ENCODE peak calls at places on chromosomes 12 and 14, in nine cellular contexts. W is tibial artery; E is testis; X is astrocyte of the spinal cord; Y is Jurkat, Clone E6-1; K is AG10803; C is stomach; H is glutamatergic neuron; I is NCI-H1105 treated with DMSO at 0.1 percent for 48 hours. J is an unnamed sample.

GRCh38 chr12:79448816-79449215 is 241.9 kb downstream of the PAWR start:
- DNase-seq in X (no peak), I (no peak), H (no peak), W (no peak), E (no peak), K (no peak), Y (no peak), C (no peak), J (no peak)

GRCh38 chr12:28872654-28873268 is 276.3 kb upstream of the FAR2 start:
- DNase-seq in Y (peak), K (peak), I (peak), C (peak), H (peak), E (peak), X (peak), W (no peak), J (peak)

GRCh38 chr12:132380646-132381045 is 51.3 kb upstream of the GALNT9 start:
- DNase-seq in H (no peak), W (no peak), I (no peak), E (no peak), X (no peak), Y (no peak), C (no peak), K (no peak), J (no peak)

GRCh38 chr12:102917026-102917787 is at the start of gene PAH:
- DNase-seq in K (no peak), W (no peak), I (no peak), C (peak), H (no peak), X (no peak), E (peak), Y (no peak), J (no peak)

GRCh38 chr14:96053600-96054381 is 14.6 kb downstream of the C14orf132 start:
- DNase-seq in E (peak), X (peak), H (peak), C (no peak), I (no peak), Y (no peak), W (peak), K (peak), J (no peak)

GRCh38 chr14:55813635-55814034 is 233.6 kb downstream of the KTN1 start:
- DNase-seq in I (no peak), Y (no peak), W (no peak), C (no peak), E (no peak), K (no peak), H (no peak), X (no peak), J (no peak)

GRCh38 chr12:120007272-120007671 is 18.2 kb downstream of the BICDL1 start:
- DNase-seq in W (no peak), H (no peak), Y (peak), X (no peak), K (no peak), E (no peak), C (no peak), I (no peak), J (no peak)

GRCh38 chr12:45654002-45654401 is 75.5 kb upstream of the ARID2 start:
- DNase-seq in I (no peak), H (no peak), W (no peak), K (no peak), Y (no peak), X (no peak), E (no peak), C (no peak), J (no peak)

GRCh38 chr12:32087301-32087700 is 19.3 kb upstream of the BICD1 start:
- DNase-seq in E (no peak), X (no peak), Y (no peak), K (no peak), C (no peak), W (no peak), H (no peak), I (no peak), J (no peak)

GRCh38 chr12:103800252-103800771 is 40.7 kb downstream of the NT5DC3 start:
- DNase-seq in C (peak), K (peak), X (peak), H (no peak), I (peak), Y (no peak), E (peak), W (peak), J (peak)

GRCh38 chr12:77940011-77940423 is 109.3 kb downstream of the NAV3 start:
- DNase-seq in Y (no peak), H (no peak), W (no peak), X (peak), I (no peak), E (no peak), C (no peak), K (peak), J (peak)

GRCh38 chr12:110048242-110049027 is at the start of gene C12orf76:
- DNase-seq in W (peak), C (peak), I (peak), X (peak), H (peak), K (peak), E (peak), Y (peak), J (peak)

GRCh38 chr12:129535351-129535750 is 368.5 kb downstream of the TMEM132D start:
- DNase-seq in W (no peak), E (no peak), I (no peak), K (no peak), Y (no peak), H (no peak), C (no peak), X (no peak), J (no peak)

GRCh38 chr12:1115471-1116242 is 124.6 kb downstream of the ERC1 start:
- DNase-seq in W (no peak), I (no peak), C (no peak), K (peak), H (no peak), E (no peak), X (peak), Y (no peak), J (peak)

GRCh38 chr12:105057174-105057573 is 27.1 kb downstream of the ALDH1L2 start:
- DNase-seq in C (no peak), K (no peak), W (no peak), E (no peak), Y (no peak), H (no peak), I (no peak), X (no peak), J (no peak)

GRCh38 chr14:65290830-65291229 is 121.7 kb upstream of the FUT8 start:
- DNase-seq in C (no peak), K (peak), Y (no peak), H (no peak), X (peak), I (no peak), W (no peak), E (no peak), J (peak)

GRCh38 chr14:22314183-22314820 is 274.7 kb downstream of the DAD1 start:
- DNase-seq in I (peak), C (no peak), Y (no peak), K (peak), E (peak), W (no peak), H (peak), X (peak), J (peak)

J was measured in endothelial cell of umbilical vein.